ENCODE peak calls at places on chromosomes 7 and 10, in nine cellular contexts. One of them, this sample, is unnamed. For H3K4me1, the result is how much of the 10 kb centered on the place peaks cover.

GRCh38 chr10:129883637-129884389 is 80.3 kb downstream of the EBF3 start:
- DNase-seq in CD8-positive, alpha-beta memory T cell: no peak
- DNase-seq in HepG2: no peak
- DNase-seq in Peyer's patch: no peak
- DNase-seq in SJSA1: no peak
- DNase-seq in CD8-positive, alpha-beta T cell: no peak
- DNase-seq in left ventricle myocardium inferior: no peak
- DNase-seq in lower lobe of right lung: no peak
- DNase-seq in mammary epithelial cell: no peak
- DNase-seq in this sample: no peak

GRCh38 chr7:28076421-28077163 is 104.0 kb downstream of the JAZF1 start:
- DNase-seq in left ventricle myocardium inferior: no peak
- DNase-seq in mammary epithelial cell: no peak
- DNase-seq in CD8-positive, alpha-beta T cell: no peak
- DNase-seq in Peyer's patch: no peak
- DNase-seq in lower lobe of right lung: no peak
- DNase-seq in SJSA1: peak
- DNase-seq in CD8-positive, alpha-beta memory T cell: no peak
- DNase-seq in HepG2: no peak
- DNase-seq in this sample: no peak

GRCh38 chr10:92142512-92142911 is 148.4 kb downstream of the CPEB3 start:
- DNase-seq in Peyer's patch: no peak
- DNase-seq in CD8-positive, alpha-beta memory T cell: no peak
- DNase-seq in left ventricle myocardium inferior: no peak
- DNase-seq in HepG2: no peak
- DNase-seq in mammary epithelial cell: no peak
- DNase-seq in lower lobe of right lung: no peak
- DNase-seq in CD8-positive, alpha-beta T cell: no peak
- DNase-seq in SJSA1: no peak
- DNase-seq in this sample: no peak

GRCh38 chr7:19119372-19119771 is 1.9 kb upstream of the TWIST1 start:
- DNase-seq in lower lobe of right lung: no peak
- DNase-seq in left ventricle myocardium inferior: no peak
- DNase-seq in CD8-positive, alpha-beta T cell: no peak
- DNase-seq in HepG2: no peak
- DNase-seq in SJSA1: no peak
- DNase-seq in CD8-positive, alpha-beta memory T cell: no peak
- DNase-seq in mammary epithelial cell: no peak
- DNase-seq in Peyer's patch: no peak
- DNase-seq in this sample: no peak

GRCh38 chr10:62708569-62708968 is 96.0 kb upstream of the ADO start:
- DNase-seq in lower lobe of right lung: no peak
- DNase-seq in mammary epithelial cell: no peak
- DNase-seq in CD8-positive, alpha-beta T cell: no peak
- DNase-seq in Peyer's patch: no peak
- DNase-seq in HepG2: no peak
- DNase-seq in CD8-positive, alpha-beta memory T cell: no peak
- DNase-seq in SJSA1: no peak
- DNase-seq in left ventricle myocardium inferior: no peak
- DNase-seq in this sample: no peak

GRCh38 chr10:129426670-129427069 is 40.4 kb upstream of the MGMT start:
- DNase-seq in left ventricle myocardium inferior: no peak
- DNase-seq in HepG2: no peak
- DNase-seq in Peyer's patch: no peak
- DNase-seq in lower lobe of right lung: no peak
- DNase-seq in SJSA1: no peak
- DNase-seq in mammary epithelial cell: no peak
- DNase-seq in CD8-positive, alpha-beta memory T cell: no peak
- DNase-seq in CD8-positive, alpha-beta T cell: no peak
- DNase-seq in this sample: no peak

GRCh38 chr10:79418274-79418673 is 27.1 kb downstream of the ZCCHC24 start:
- DNase-seq in CD8-positive, alpha-beta memory T cell: no peak
- DNase-seq in SJSA1: no peak
- DNase-seq in mammary epithelial cell: no peak
- DNase-seq in lower lobe of right lung: peak
- DNase-seq in Peyer's patch: no peak
- DNase-seq in HepG2: no peak
- DNase-seq in CD8-positive, alpha-beta T cell: no peak
- DNase-seq in left ventricle myocardium inferior: peak
- DNase-seq in this sample: no peak

GRCh38 chr7:90430614-90431445 is 27.6 kb downstream of the CLDN12 start:
- DNase-seq in CD8-positive, alpha-beta memory T cell: no peak
- DNase-seq in left ventricle myocardium inferior: no peak
- DNase-seq in SJSA1: no peak
- DNase-seq in Peyer's patch: no peak
- DNase-seq in CD8-positive, alpha-beta T cell: no peak
- DNase-seq in mammary epithelial cell: no peak
- DNase-seq in HepG2: no peak
- DNase-seq in lower lobe of right lung: no peak
- DNase-seq in this sample: no peak

GRCh38 chr10:94617389-94617944 is 66.1 kb upstream of the CYP2C18 start:
- DNase-seq in left ventricle myocardium inferior: no peak
- DNase-seq in SJSA1: no peak
- DNase-seq in CD8-positive, alpha-beta memory T cell: no peak
- DNase-seq in HepG2: no peak
- DNase-seq in CD8-positive, alpha-beta T cell: no peak
- DNase-seq in Peyer's patch: no peak
- DNase-seq in mammary epithelial cell: peak
- DNase-seq in lower lobe of right lung: no peak
- DNase-seq in this sample: no peak

GRCh38 chr10:69895759-69896158 is 94.1 kb downstream of the COL13A1 start:
- DNase-seq in HepG2: no peak
- DNase-seq in CD8-positive, alpha-beta T cell: no peak
- DNase-seq in lower lobe of right lung: no peak
- DNase-seq in SJSA1: no peak
- DNase-seq in mammary epithelial cell: peak
- DNase-seq in Peyer's patch: no peak
- DNase-seq in CD8-positive, alpha-beta memory T cell: no peak
- DNase-seq in left ventricle myocardium inferior: no peak
- DNase-seq in this sample: no peak

GRCh38 chr10:8787649-8788048 is 733.2 kb downstream of the GATA3 start:
- DNase-seq in Peyer's patch: no peak
- DNase-seq in CD8-positive, alpha-beta memory T cell: no peak
- DNase-seq in HepG2: no peak
- DNase-seq in CD8-positive, alpha-beta T cell: no peak
- DNase-seq in SJSA1: no peak
- DNase-seq in mammary epithelial cell: no peak
- DNase-seq in lower lobe of right lung: no peak
- DNase-seq in left ventricle myocardium inferior: no peak
- DNase-seq in this sample: no peak

GRCh38 chr7:108592633-108593277 is 23.1 kb downstream of the DNAJB9 start:
- DNase-seq in CD8-positive, alpha-beta memory T cell: no peak
- DNase-seq in Peyer's patch: no peak
- DNase-seq in CD8-positive, alpha-beta T cell: no peak
- DNase-seq in SJSA1: no peak
- DNase-seq in left ventricle myocardium inferior: no peak
- DNase-seq in HepG2: no peak
- DNase-seq in mammary epithelial cell: peak
- DNase-seq in lower lobe of right lung: no peak
- DNase-seq in this sample: no peak
- H3K4me1 ChIP-seq in CD8-positive, alpha-beta memory T cell: under half
- H3K4me1 ChIP-seq in Peyer's patch: under half
- H3K4me1 ChIP-seq in CD8-positive, alpha-beta T cell: under half
- H3K4me1 ChIP-seq in SJSA1: under half
- H3K4me1 ChIP-seq in left ventricle myocardium inferior: under half
- H3K4me1 ChIP-seq in HepG2: under half
- H3K4me1 ChIP-seq in mammary epithelial cell: under half
- H3K4me1 ChIP-seq in lower lobe of right lung: under half
- H3K4me1 ChIP-seq in this sample: under half

GRCh38 chr10:116889066-116889465 is 39.8 kb downstream of the ENO4 start:
- DNase-seq in lower lobe of right lung: no peak
- DNase-seq in SJSA1: no peak
- DNase-seq in Peyer's patch: no peak
- DNase-seq in mammary epithelial cell: no peak
- DNase-seq in CD8-positive, alpha-beta T cell: no peak
- DNase-seq in HepG2: no peak
- DNase-seq in left ventricle myocardium inferior: no peak
- DNase-seq in CD8-positive, alpha-beta memory T cell: no peak
- DNase-seq in this sample: no peak

GRCh38 chr10:116892873-116893685 is 43.8 kb downstream of the ENO4 start:
- DNase-seq in SJSA1: no peak
- DNase-seq in HepG2: no peak
- DNase-seq in lower lobe of right lung: no peak
- DNase-seq in CD8-positive, alpha-beta memory T cell: no peak
- DNase-seq in CD8-positive, alpha-beta T cell: no peak
- DNase-seq in mammary epithelial cell: no peak
- DNase-seq in Peyer's patch: no peak
- DNase-seq in left ventricle myocardium inferior: no peak
- DNase-seq in this sample: no peak

GRCh38 chr10:116888380-116889055 is 39.2 kb downstream of the ENO4 start:
- DNase-seq in HepG2: peak
- DNase-seq in CD8-positive, alpha-beta memory T cell: no peak
- DNase-seq in lower lobe of right lung: peak
- DNase-seq in left ventricle myocardium inferior: peak
- DNase-seq in SJSA1: peak
- DNase-seq in Peyer's patch: peak
- DNase-seq in CD8-positive, alpha-beta T cell: no peak
- DNase-seq in mammary epithelial cell: peak
- DNase-seq in this sample: no peak

GRCh38 chr10:116893686-116894037 is 44.4 kb downstream of the ENO4 start:
- DNase-seq in HepG2: no peak
- DNase-seq in mammary epithelial cell: no peak
- DNase-seq in CD8-positive, alpha-beta T cell: no peak
- DNase-seq in Peyer's patch: no peak
- DNase-seq in left ventricle myocardium inferior: no peak
- DNase-seq in SJSA1: no peak
- DNase-seq in lower lobe of right lung: no peak
- DNase-seq in CD8-positive, alpha-beta memory T cell: no peak
- DNase-seq in this sample: no peak

DNA sequence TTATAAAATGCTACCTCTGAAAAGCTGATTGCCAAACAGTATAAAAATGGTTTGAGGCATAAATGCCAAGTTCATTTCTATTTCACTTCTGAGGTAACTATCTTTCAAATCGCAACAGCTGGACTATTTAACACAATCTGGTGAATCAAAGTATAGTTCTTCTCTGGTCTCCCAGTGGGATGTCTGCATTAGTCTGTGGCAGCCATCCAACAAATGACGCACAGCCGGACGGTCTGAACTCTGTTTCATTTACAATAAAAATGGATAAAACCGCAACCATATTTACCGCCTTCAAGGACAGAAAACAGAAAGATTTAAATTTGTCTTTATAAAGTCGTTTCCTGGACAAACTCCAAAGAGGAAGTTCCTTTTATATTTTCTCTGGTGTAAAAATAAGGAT is 41.9 kb downstream of the ENO4 start:
- DNase-seq in lower lobe of right lung: no peak
- DNase-seq in HepG2: no peak
- DNase-seq in Peyer's patch: no peak
- DNase-seq in left ventricle myocardium inferior: peak
- DNase-seq in CD8-positive, alpha-beta T cell: no peak
- DNase-seq in CD8-positive, alpha-beta memory T cell: no peak
- DNase-seq in mammary epithelial cell: peak
- DNase-seq in SJSA1: peak
- DNase-seq in this sample: no peak
- H3K4me3 ChIP-seq in lower lobe of right lung: no peak
- H3K4me3 ChIP-seq in HepG2: no peak
- H3K4me3 ChIP-seq in Peyer's patch: no peak
- H3K4me3 ChIP-seq in left ventricle myocardium inferior: peak
- H3K4me3 ChIP-seq in CD8-positive, alpha-beta T cell: no peak
- H3K4me3 ChIP-seq in CD8-positive, alpha-beta memory T cell: no peak
- H3K4me3 ChIP-seq in mammary epithelial cell: no peak
- H3K4me3 ChIP-seq in SJSA1: no peak
- H3K4me3 ChIP-seq in this sample: no peak

GRCh38 chr7:17307969-17308648 is 9.7 kb downstream of the AHR start:
- DNase-seq in left ventricle myocardium inferior: no peak
- DNase-seq in lower lobe of right lung: no peak
- DNase-seq in CD8-positive, alpha-beta T cell: no peak
- DNase-seq in CD8-positive, alpha-beta memory T cell: no peak
- DNase-seq in SJSA1: no peak
- DNase-seq in Peyer's patch: no peak
- DNase-seq in mammary epithelial cell: no peak
- DNase-seq in HepG2: no peak
- DNase-seq in this sample: no peak

GRCh38 chr7:17305387-17306171 is 7.1 kb downstream of the AHR start:
- DNase-seq in mammary epithelial cell: no peak
- DNase-seq in CD8-positive, alpha-beta memory T cell: no peak
- DNase-seq in Peyer's patch: no peak
- DNase-seq in CD8-positive, alpha-beta T cell: no peak
- DNase-seq in left ventricle myocardium inferior: no peak
- DNase-seq in lower lobe of right lung: no peak
- DNase-seq in SJSA1: no peak
- DNase-seq in HepG2: no peak
- DNase-seq in this sample: no peak

GRCh38 chr7:17304926-17305325 is 6.5 kb downstream of the AHR start:
- DNase-seq in CD8-positive, alpha-beta T cell: no peak
- DNase-seq in lower lobe of right lung: no peak
- DNase-seq in left ventricle myocardium inferior: no peak
- DNase-seq in SJSA1: peak
- DNase-seq in mammary epithelial cell: peak
- DNase-seq in CD8-positive, alpha-beta memory T cell: no peak
- DNase-seq in HepG2: no peak
- DNase-seq in Peyer's patch: no peak
- DNase-seq in this sample: no peak

GRCh38 chr7:17307558-17307957 is 9.1 kb downstream of the AHR start:
- DNase-seq in CD8-positive, alpha-beta T cell: no peak
- DNase-seq in Peyer's patch: no peak
- DNase-seq in lower lobe of right lung: no peak
- DNase-seq in HepG2: no peak
- DNase-seq in SJSA1: no peak
- DNase-seq in left ventricle myocardium inferior: no peak
- DNase-seq in mammary epithelial cell: no peak
- DNase-seq in CD8-positive, alpha-beta memory T cell: no peak
- DNase-seq in this sample: no peak

GRCh38 chr7:17307033-17307432 is 8.6 kb downstream of the AHR start:
- DNase-seq in SJSA1: no peak
- DNase-seq in mammary epithelial cell: no peak
- DNase-seq in HepG2: peak
- DNase-seq in Peyer's patch: no peak
- DNase-seq in CD8-positive, alpha-beta memory T cell: no peak
- DNase-seq in lower lobe of right lung: no peak
- DNase-seq in left ventricle myocardium inferior: no peak
- DNase-seq in CD8-positive, alpha-beta T cell: no peak
- DNase-seq in this sample: no peak
- H3K4me1 ChIP-seq in SJSA1: under half
- H3K4me1 ChIP-seq in mammary epithelial cell: under half
- H3K4me1 ChIP-seq in HepG2: half or more
- H3K4me1 ChIP-seq in Peyer's patch: under half
- H3K4me1 ChIP-seq in CD8-positive, alpha-beta memory T cell: under half
- H3K4me1 ChIP-seq in lower lobe of right lung: half or more
- H3K4me1 ChIP-seq in left ventricle myocardium inferior: half or more
- H3K4me1 ChIP-seq in CD8-positive, alpha-beta T cell: under half
- H3K4me1 ChIP-seq in this sample: half or more

DNA sequence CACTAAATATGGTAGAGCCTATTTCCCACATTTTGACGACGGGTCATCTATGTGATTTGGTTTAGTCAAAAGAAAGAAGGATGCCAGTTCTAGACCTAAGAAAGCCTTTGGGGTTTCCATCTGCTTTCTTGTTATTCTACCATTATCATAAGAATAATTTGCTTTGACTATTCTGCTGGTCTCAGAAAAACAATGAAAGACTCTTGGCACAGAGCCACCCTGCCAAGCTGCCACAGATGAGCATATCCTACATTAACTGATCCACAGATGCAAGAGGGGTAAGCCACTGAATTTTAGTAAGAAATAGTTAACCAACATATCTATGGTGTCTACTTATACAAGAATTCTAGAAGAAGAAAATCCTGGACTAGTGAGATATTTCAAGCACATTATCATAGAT is 158.6 kb upstream of the MAGI2 start:
- DNase-seq in CD8-positive, alpha-beta memory T cell: no peak
- DNase-seq in left ventricle myocardium inferior: no peak
- DNase-seq in HepG2: no peak
- DNase-seq in lower lobe of right lung: no peak
- DNase-seq in mammary epithelial cell: no peak
- DNase-seq in SJSA1: no peak
- DNase-seq in CD8-positive, alpha-beta T cell: no peak
- DNase-seq in Peyer's patch: no peak
- DNase-seq in this sample: no peak
- H3K4me3 ChIP-seq in CD8-positive, alpha-beta memory T cell: no peak
- H3K4me3 ChIP-seq in left ventricle myocardium inferior: no peak
- H3K4me3 ChIP-seq in HepG2: no peak
- H3K4me3 ChIP-seq in lower lobe of right lung: no peak
- H3K4me3 ChIP-seq in mammary epithelial cell: no peak
- H3K4me3 ChIP-seq in SJSA1: no peak
- H3K4me3 ChIP-seq in CD8-positive, alpha-beta T cell: no peak
- H3K4me3 ChIP-seq in Peyer's patch: no peak
- H3K4me3 ChIP-seq in this sample: no peak